ENCODE peak calls at places on chromosome 22, in five cellular contexts. V is WERI-Rb-1; Q is CD8-positive, alpha-beta T cell; O is MM.1S; P is dorsolateral prefrontal cortex. I is an unnamed sample.

GRCh38 chr22:25404923-25405853 is 159.3 kb upstream of the GRK3 start:
- DNase-seq in V (peak; percentile 80), O (peak; percentile 35), Q (peak; percentile 78), P (peak; percentile 54), I (peak; percentile 74)

GRCh38 chr22:25566812-25567211 is 2.3 kb downstream of the GRK3 start:
- DNase-seq in P (no peak), O (no peak), Q (no peak), V (no peak), I (no peak)

GRCh38 chr22:24436553-24436952 is 9.2 kb downstream of the ADORA2A start:
- DNase-seq in O (no peak), Q (no peak), P (no peak), V (no peak), I (no peak)

GRCh38 chr22:27715078-27715477 is 86.5 kb downstream of the MN1 start:
- DNase-seq in O (no peak), Q (no peak), V (no peak), P (peak; percentile 86), I (peak; percentile 63)

GRCh38 chr22:19103881-19104821 is 18.1 kb downstream of the DGCR2 start:
- DNase-seq in P (no peak), V (no peak), O (no peak), Q (no peak), I (no peak)

GRCh38 chr22:41780714-41781507 is 19.6 kb upstream of the CCDC134 start:
- DNase-seq in Q (peak; percentile 90), V (peak; percentile 23), P (no peak), O (peak; percentile 87), I (peak; percentile 22)

GRCh38 chr22:41333806-41334205 is 32.5 kb downstream of the ZC3H7B start:
- DNase-seq in P (no peak), Q (no peak), O (no peak), V (no peak), I (no peak)

GRCh38 chr22:48755332-48755949 is 1072.2 kb downstream of the BRD1 start:
- DNase-seq in V (no peak), P (no peak), O (no peak), Q (peak; percentile 37), I (no peak)

GRCh38 chr22:49372530-49373288 is 455.0 kb downstream of the BRD1 start:
- DNase-seq in P (peak; percentile 18), V (peak; percentile 77), Q (peak; percentile 36), O (no peak), I (peak; percentile 21)

GRCh38 chr22:27416553-27417427 is 384.8 kb downstream of the MN1 start:
- DNase-seq in P (no peak), V (no peak), Q (no peak), O (no peak), I (no peak)

GRCh38 chr22:35072939-35073338 is 7.0 kb downstream of the ISX start:
- DNase-seq in O (no peak), P (no peak), Q (no peak), V (no peak), I (no peak)

GRCh38 chr22:40444483-40444787 is 74.0 kb downstream of the SGSM3 start:
- DNase-seq in V (no peak), O (no peak), P (no peak), Q (no peak), I (no peak)

GRCh38 chr22:36419177-36419911 is 31.6 kb upstream of the MYH9 start:
- DNase-seq in O (peak; percentile 84), P (no peak), Q (no peak), V (no peak), I (peak; percentile 3)
- H3K27ac ChIP-seq in O (peak overlapping the region; percentile 40), P (no peak overlapping the region), Q (no peak overlapping the region), V (no peak overlapping the region), I (no peak overlapping the region)

GRCh38 chr22:47206185-47206584 is 443.7 kb downstream of the TBC1D22A start:
- DNase-seq in V (no peak), O (no peak), Q (no peak), P (no peak), I (no peak)
- H3K27ac ChIP-seq in V (no peak overlapping the region), O (no peak overlapping the region), Q (no peak overlapping the region), P (no peak overlapping the region), I (no peak overlapping the region)

DNA sequence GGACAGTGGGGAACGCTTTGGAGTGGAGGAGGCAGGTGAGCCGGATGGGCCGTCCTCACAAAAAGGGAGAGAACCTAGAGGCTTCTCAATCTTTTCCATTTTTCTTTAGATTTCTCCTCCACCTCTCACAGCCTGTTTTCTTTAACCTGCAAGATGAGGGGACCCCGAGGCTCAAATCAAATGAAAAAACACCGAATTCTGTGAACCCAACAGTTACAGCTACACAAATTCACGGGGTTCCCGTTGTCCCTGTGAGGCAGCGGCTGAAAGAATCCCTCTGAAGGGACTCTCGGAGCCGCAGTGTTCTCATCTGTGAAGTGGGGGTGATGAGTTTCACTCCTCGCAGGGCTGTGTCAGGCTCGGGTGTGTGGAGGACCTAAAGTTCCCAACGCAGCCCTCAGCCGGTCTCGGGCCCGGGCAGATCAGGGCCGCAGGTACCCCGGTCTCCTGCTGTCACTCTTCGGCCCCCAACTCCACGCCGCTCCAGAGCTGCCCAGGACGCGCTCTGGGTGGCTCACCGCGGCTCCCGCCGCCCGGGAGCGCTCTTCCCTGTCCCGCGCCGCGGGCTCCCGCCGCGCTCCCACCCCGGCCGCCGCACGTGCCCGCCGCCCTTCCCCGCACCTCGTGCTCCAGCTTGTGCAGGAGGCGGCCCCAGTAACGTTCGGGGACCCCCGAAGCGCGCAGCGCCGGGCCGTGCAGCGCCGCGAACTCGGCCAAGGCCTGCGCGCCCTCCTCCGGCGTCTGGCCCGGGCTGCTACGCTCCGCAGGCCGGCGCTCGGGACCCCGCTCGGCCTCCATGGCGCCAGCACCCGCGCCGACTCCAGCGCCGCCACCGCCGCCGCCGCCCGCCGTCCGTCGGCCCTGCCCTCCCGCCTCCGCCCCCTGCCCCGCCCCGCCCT is at the start of gene TTLL12:
- DNase-seq in Q (peak; percentile 75), P (peak; percentile 37), V (peak; percentile 46), O (peak; percentile 59), I (peak; percentile 40)
- H3K27ac ChIP-seq in Q (peak within 1 kb of the TSS; percentile 84), P (peak within 1 kb of the TSS; percentile 89), V (peak within 1 kb of the TSS; percentile 94), O (peak within 1 kb of the TSS; percentile 77), I (peak within 1 kb of the TSS; percentile 91)

DNA sequence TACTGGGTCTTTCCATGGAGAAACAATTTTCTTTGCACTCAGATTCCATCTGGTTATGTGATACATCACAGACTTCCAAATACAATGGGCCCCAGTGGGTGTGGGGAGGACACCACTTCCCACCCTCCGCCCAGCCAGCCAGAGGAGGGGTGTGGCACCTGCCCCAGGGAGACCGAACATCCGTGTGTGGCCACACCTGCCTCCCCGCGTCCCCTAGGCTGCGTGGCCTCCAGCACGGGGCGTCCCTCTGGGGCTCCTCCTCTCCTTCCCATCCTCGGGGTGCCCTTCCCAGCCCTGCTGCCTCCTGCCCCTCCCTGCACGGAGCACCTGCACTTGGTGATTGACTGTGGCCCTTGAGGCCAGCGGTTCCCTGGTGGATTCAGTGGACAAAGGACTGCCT is 49.1 kb downstream of the CERK start:
- DNase-seq in V (no peak), Q (no peak), O (no peak), P (no peak), I (no peak)
- H3K27ac ChIP-seq in V (no peak overlapping the region), Q (no peak overlapping the region), O (no peak overlapping the region), P (no peak overlapping the region), I (no peak overlapping the region)

GRCh38 chr22:31329029-31329428 is 17.1 kb downstream of the PATZ1 start:
- DNase-seq in O (no peak), Q (no peak), V (no peak), P (no peak), I (no peak)
- H3K27ac ChIP-seq in O (no peak overlapping the region), Q (no peak overlapping the region), V (no peak overlapping the region), P (no peak overlapping the region), I (no peak overlapping the region)

DNA sequence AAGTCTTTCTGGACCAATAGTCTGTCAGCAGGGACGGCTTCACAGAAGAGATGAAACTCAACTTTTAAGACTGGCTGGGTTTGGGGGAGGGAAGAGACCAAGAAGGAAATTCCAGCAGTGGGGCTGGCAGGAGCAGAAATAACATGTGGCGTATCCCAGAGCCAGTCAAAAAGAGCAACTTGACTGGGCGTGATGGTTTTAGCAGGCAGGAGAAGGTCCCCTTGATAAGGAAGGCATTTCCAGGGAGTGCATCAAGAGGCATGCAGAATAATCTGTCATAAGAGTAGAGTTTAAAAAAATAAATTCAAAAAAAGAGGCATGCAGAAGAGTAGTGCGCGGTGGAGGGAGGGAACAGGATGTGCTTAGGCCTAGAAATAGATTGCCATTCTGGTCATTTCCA is 52.5 kb downstream of the C22orf31 start:
- DNase-seq in P (no peak), O (no peak), Q (no peak), V (no peak), I (no peak)
- H3K27ac ChIP-seq in P (no peak overlapping the region), O (no peak overlapping the region), Q (no peak overlapping the region), V (no peak overlapping the region), I (no peak overlapping the region)

DNA sequence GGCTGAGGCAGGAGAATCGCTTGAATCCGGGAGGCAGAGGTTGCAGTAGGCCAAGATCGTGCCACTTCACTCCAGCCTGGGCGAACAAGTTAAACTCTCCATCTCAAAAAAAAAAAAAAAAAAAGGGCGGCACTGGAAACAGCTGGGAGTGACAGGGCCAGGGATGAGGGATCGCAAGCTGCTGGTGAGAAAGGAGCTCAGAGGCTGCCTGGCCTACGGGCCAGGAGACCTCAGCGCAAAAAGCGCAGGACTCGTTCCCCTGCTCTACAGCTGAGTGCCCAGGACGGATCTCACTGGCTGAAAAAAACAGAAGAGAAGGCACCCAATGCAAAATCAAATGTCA is 680 bp upstream of the NUP50 start:
- DNase-seq in O (peak; percentile 27), P (no peak), V (peak; percentile 21), Q (no peak), I (no peak)
- H3K27ac ChIP-seq in O (peak overlapping the region; percentile 49), P (no peak overlapping the region), V (peak overlapping the region; percentile 99), Q (peak overlapping the region; percentile 86), I (peak overlapping the region; percentile 42)

I was measured in substantia nigra.